ENCODE peak calls at places on chromosomes 3 and 15, in six cellular contexts. G, X, H, Y, R and S are unnamed samples.

GRCh38 chr3:23430781-23431423 is 227.8 kb downstream of the UBE2E2 start:
- DNase-seq in R (no peak), Y (no peak), G (no peak), X (no peak), H (no peak), S (no peak)

GRCh38 chr3:181726351-181727121 is 14.8 kb downstream of the SOX2 start:
- DNase-seq in X (no peak), G (peak; percentile 67), H (no peak), R (no peak), Y (no peak), S (no peak)

GRCh38 chr15:78012643-78013077 is 64.9 kb downstream of the TBC1D2B start:
- DNase-seq in G (no peak), R (peak; percentile 60), X (no peak), H (no peak), Y (no peak), S (no peak)

GRCh38 chr15:56767315-56767714 is 34.0 kb upstream of the ZNF280D start:
- DNase-seq in Y (no peak), H (no peak), R (no peak), X (no peak), G (no peak), S (no peak)

GRCh38 chr15:38859574-38859973 is 295.0 kb upstream of the RASGRP1 start:
- DNase-seq in H (no peak), G (no peak), R (no peak), X (no peak), Y (no peak), S (no peak)

GRCh38 chr15:73897441-73898261 is 24.3 kb downstream of the TBC1D21 start:
- DNase-seq in H (peak; percentile 33), G (peak; percentile 31), R (peak; percentile 35), X (peak; percentile 53), Y (peak; percentile 9), S (peak; percentile 31)

GRCh38 chr3:18428036-18428435 is 2.9 kb upstream of the SATB1 start:
- DNase-seq in H (no peak), X (no peak), G (no peak), R (no peak), Y (no peak), S (no peak)

GRCh38 chr3:11002456-11002855 is 9.9 kb downstream of the SLC6A1 start:
- DNase-seq in R (no peak), X (no peak), Y (no peak), G (no peak), H (no peak), S (no peak)

GRCh38 chr3:197029511-197030167 is at the start of gene MELTF:
- DNase-seq in Y (peak; percentile 58), H (no peak), X (peak; percentile 75), G (peak; percentile 90), R (no peak), S (no peak)

GRCh38 chr15:94460624-94461023 is 229.3 kb downstream of the MCTP2 start:
- DNase-seq in Y (no peak), X (no peak), H (no peak), G (no peak), R (no peak), S (no peak)

GRCh38 chr15:60208708-60209107 is 189.1 kb downstream of the ANXA2 start:
- DNase-seq in G (no peak), X (no peak), Y (no peak), R (no peak), H (no peak), S (no peak)

GRCh38 chr15:98154863-98155262 is 194.4 kb downstream of the ARRDC4 start:
- DNase-seq in H (no peak), Y (no peak), G (no peak), X (no peak), R (no peak), S (no peak)

GRCh38 chr15:43151688-43152087 is 18.3 kb downstream of the TMEM62 start:
- DNase-seq in R (no peak), X (no peak), G (no peak), H (no peak), Y (no peak), S (no peak)

GRCh38 chr3:105869982-105870381 is 1.2 kb upstream of the CBLB start:
- DNase-seq in G (no peak), Y (no peak), H (no peak), X (no peak), R (no peak), S (no peak)

GRCh38 chr3:187041362-187042061 is 97.8 kb downstream of the RPL39L start:
- DNase-seq in G (peak; percentile 44), Y (peak; percentile 48), H (no peak), R (no peak), X (no peak), S (no peak)

GRCh38 chr3:112647122-112647521 is 6.2 kb upstream of the CCDC80 start:
- DNase-seq in G (no peak), R (no peak), X (no peak), Y (no peak), H (no peak), S (no peak)

GRCh38 chr15:28954466-28955159 is 68.8 kb downstream of the APBA2 start:
- DNase-seq in G (no peak), Y (no peak), X (no peak), H (no peak), R (no peak), S (no peak)

GRCh38 chr3:137761563-137762503 is 2.3 kb upstream of the SOX14 start:
- DNase-seq in Y (no peak), X (no peak), H (no peak), G (no peak), R (no peak), S (no peak)

GRCh38 chr3:51974963-51975856 is at the start of gene ABHD14A:
- DNase-seq in G (peak; percentile 73), R (peak; percentile 56), Y (peak; percentile 57), X (peak; percentile 47), H (no peak), S (no peak)

GRCh38 chr15:44490628-44491027 is 46.3 kb upstream of the EIF3J start:
- DNase-seq in Y (no peak), G (no peak), H (no peak), R (no peak), X (no peak), S (no peak)

GRCh38 chr3:72976182-72976825 is 20.3 kb upstream of the PPP4R2 start:
- DNase-seq in R (no peak), X (no peak), G (no peak), H (no peak), Y (no peak), S (no peak)

GRCh38 chr3:146241523-146242240 is 9.2 kb downstream of the PLSCR4 start:
- DNase-seq in R (no peak), X (no peak), H (no peak), Y (no peak), G (no peak), S (no peak)

GRCh38 chr3:4306860-4307259 is 3.7 kb downstream of the SETMAR start:
- DNase-seq in R (no peak), G (no peak), X (no peak), H (no peak), Y (no peak), S (no peak)

GRCh38 chr15:66423149-66423548 is 36.4 kb downstream of the MAP2K1 start:
- DNase-seq in Y (no peak), G (no peak), R (no peak), X (no peak), H (no peak), S (no peak)

GRCh38 chr3:139227165-139227564 is 116.7 kb upstream of the MRPS22 start:
- DNase-seq in X (no peak), Y (no peak), G (no peak), H (no peak), R (no peak), S (no peak)

GRCh38 chr15:59303641-59304433 is 68.8 kb downstream of the MYO1E start:
- DNase-seq in R (no peak), G (no peak), X (no peak), Y (no peak), H (no peak), S (no peak)